ENCODE peak calls at places on chromosomes 16 and 17, in eight cellular contexts. S is activated naive CD4-positive, alpha-beta T cell treated with anti-CD3 and anti-CD28 coated beads, Interleukin-2, amount 10 ng/mL, durations not matched to agents 7 days and 5 days; O is mesendoderm; H is hypothalamus; C is body of pancreas; P is stimulated activated CD8-positive, alpha-beta memory T cell treated with anti-CD3 and anti-CD28 coated beads, Interleukin-2, amount 100 ng/mL, for 48 hours; K is activated naive CD8-positive, alpha-beta T cell treated with anti-CD3 and anti-CD28 coated beads for 36 hours; R is CD8-positive, alpha-beta T cell. D is an unnamed sample.

GRCh38 chr17:79841369-79842135 is 2.3 kb upstream of the CBX4 start:
- DNase-seq in R (peak), S (peak), H (no peak), K (peak), C (no peak), P (no peak), O (no peak), D (no peak)

GRCh38 chr17:53629188-53629587 is 193.5 kb upstream of the KIF2B start:
- DNase-seq in O (no peak), R (no peak), K (no peak), C (no peak), P (no peak), H (no peak), S (no peak), D (no peak)

GRCh38 chr16:73091199-73091598 is 43.3 kb upstream of the ZFHX3 start:
- DNase-seq in S (no peak), H (no peak), K (no peak), R (no peak), P (no peak), O (no peak), C (no peak), D (no peak)

GRCh38 chr16:27337024-27337423 is 23.2 kb downstream of the IL4R start:
- DNase-seq in C (no peak), O (no peak), P (no peak), H (no peak), K (no peak), S (no peak), R (no peak), D (no peak)

GRCh38 chr17:19247423-19247822 is 10.3 kb downstream of the EPN2 start:
- DNase-seq in H (no peak), K (no peak), O (no peak), P (no peak), C (no peak), R (no peak), S (no peak), D (no peak)

GRCh38 chr16:87274808-87275207 is 42.4 kb downstream of the C16orf95 start:
- DNase-seq in R (no peak), S (no peak), O (no peak), K (no peak), H (no peak), P (no peak), C (no peak), D (no peak)

GRCh38 chr16:89154390-89155183 is 17.0 kb upstream of the CDH15 start:
- DNase-seq in S (no peak), R (no peak), P (no peak), H (no peak), K (no peak), C (no peak), O (no peak), D (no peak)

GRCh38 chr16:549544-550263 is 10.5 kb upstream of the PRR35 start:
- DNase-seq in K (no peak), C (no peak), O (peak), S (no peak), H (no peak), P (no peak), R (no peak), D (no peak)

GRCh38 chr16:75256871-75257343 is 5.5 kb upstream of the BCAR1 start:
- DNase-seq in C (no peak), O (peak), P (no peak), S (peak), H (no peak), R (no peak), K (no peak), D (peak)

GRCh38 chr16:27723711-27724490 is 174.0 kb downstream of the KATNIP start:
- DNase-seq in R (no peak), H (no peak), P (no peak), C (no peak), K (no peak), O (no peak), S (no peak), D (no peak)

GRCh38 chr16:10683160-10683559 is 11.6 kb downstream of the TEKT5 start:
- DNase-seq in K (no peak), H (no peak), S (no peak), O (peak), C (no peak), R (no peak), P (no peak), D (no peak)

GRCh38 chr17:40111221-40112128 is 10.3 kb upstream of the MSL1 start:
- DNase-seq in S (peak), P (peak), C (peak), K (peak), O (peak), H (peak), R (peak), D (peak)